ENCODE peak calls at places on chromosomes 4 and X, in six cellular contexts. K is hepatocyte; U is stomach; O is PC-3; Y is CD8-positive, alpha-beta memory T cell; D is CD8-positive, alpha-beta T cell. G is an unnamed sample. For H3K4me1 and H3K9me3, the result is how much of the 10 kb centered on the place peaks cover.

GRCh38 chrX:155068165-155068564 is 2.8 kb downstream of the CMC4 start:
- DNase-seq in O (peak), U (no peak), D (no peak), K (no peak), Y (no peak), G (no peak)

GRCh38 chr4:113692809-113693411 is 68.6 kb downstream of the CAMK2D start:
- DNase-seq in Y (no peak), D (no peak), K (no peak), U (no peak), O (peak), G (peak)

GRCh38 chrX:48617542-48618340 is 20.4 kb downstream of the WDR13 start:
- DNase-seq in K (no peak), Y (no peak), D (no peak), U (no peak), O (no peak), G (no peak)

GRCh38 chrX:63434665-63435064 is 83.5 kb upstream of the SPIN4 start:
- DNase-seq in D (no peak), U (no peak), O (peak), Y (no peak), K (peak), G (peak)

GRCh38 chr4:88010921-88011320 is 3.5 kb downstream of the PKD2 start:
- DNase-seq in Y (no peak), D (no peak), K (no peak), O (no peak), U (no peak), G (no peak)

GRCh38 chr4:39565925-39566630 is 38.8 kb upstream of the UGDH start:
- DNase-seq in K (peak), U (no peak), D (no peak), O (peak), Y (no peak), G (no peak)

GRCh38 chr4:62814510-62815047 is 1594.7 kb downstream of the TECRL start:
- DNase-seq in K (no peak), Y (no peak), O (no peak), U (no peak), D (no peak), G (no peak)

GRCh38 chr4:187125062-187125461 is 401.4 kb upstream of the FAT1 start:
- DNase-seq in K (no peak), O (no peak), U (no peak), Y (no peak), D (no peak), G (no peak)

GRCh38 chrX:132622130-132622529 is 133.3 kb upstream of the MBNL3 start:
- DNase-seq in D (no peak), U (no peak), O (peak), K (peak), Y (no peak), G (no peak)

GRCh38 chrX:69152398-69152797 is 12.9 kb downstream of the PJA1 start:
- DNase-seq in K (no peak), O (peak), Y (no peak), D (peak), U (no peak), G (peak)

GRCh38 chrX:122504026-122504425 is 680.1 kb upstream of the GRIA3 start:
- DNase-seq in D (no peak), O (peak), Y (no peak), U (no peak), K (no peak), G (no peak)

GRCh38 chr4:107619731-107620130 is 100.3 kb downstream of the PAPSS1 start:
- DNase-seq in U (no peak), O (no peak), D (no peak), Y (no peak), K (no peak), G (no peak)

GRCh38 chr4:6288871-6289270 is 19.2 kb downstream of the WFS1 start:
- DNase-seq in D (no peak), O (no peak), Y (no peak), U (no peak), K (no peak), G (no peak)

GRCh38 chr4:136863756-136864155 is 668.5 kb downstream of the PCDH18 start:
- DNase-seq in U (no peak), Y (no peak), O (no peak), D (no peak), K (no peak), G (peak)

GRCh38 chr4:168480991-168481588 is 798 bp upstream of the DDX60L start:
- DNase-seq in Y (peak), K (peak), U (no peak), O (peak), D (peak), G (peak)

GRCh38 chr4:89482248-89482647 is 174.6 kb upstream of the GPRIN3 start:
- DNase-seq in U (no peak), K (peak), Y (no peak), O (peak), D (no peak), G (peak)

GRCh38 chr4:80471701-80472100 is 136.2 kb downstream of the CFAP299 start:
- DNase-seq in O (peak), U (peak), Y (no peak), D (no peak), K (peak), G (peak)

GRCh38 chr4:7335363-7336066 is 99.2 kb downstream of the PSAPL1 start:
- DNase-seq in Y (peak), O (peak), K (peak), U (peak), D (peak), G (peak)

GRCh38 chr4:164977243-164978164 is at the start of gene TRIM61:
- DNase-seq in Y (peak), K (no peak), O (no peak), U (no peak), D (peak), G (no peak)

GRCh38 chr4:86497131-86497530 is 97.0 kb upstream of the PTPN13 start:
- DNase-seq in D (no peak), Y (no peak), K (peak), O (peak), U (no peak), G (no peak)

GRCh38 chr4:13365195-13365594 is 118.9 kb downstream of the RAB28 start:
- DNase-seq in D (no peak), U (no peak), O (no peak), Y (no peak), K (no peak), G (no peak)

GRCh38 chrX:148933881-148934280 is 433.5 kb downstream of the AFF2 start:
- DNase-seq in U (no peak), D (no peak), Y (no peak), K (no peak), O (no peak), G (no peak)

GRCh38 chrX:46777971-46778810 is 19.3 kb upstream of the SLC9A7 start:
- DNase-seq in Y (no peak), K (no peak), U (no peak), D (no peak), O (peak), G (peak)

GRCh38 chr4:182644326-182645050 is 272.7 kb downstream of the DCTD start:
- DNase-seq in U (no peak), O (no peak), Y (no peak), D (no peak), K (no peak), G (no peak)

GRCh38 chrX:72114306-72114705 is 17.4 kb downstream of the RTL5 start:
- DNase-seq in U (no peak), D (peak), K (no peak), Y (no peak), O (no peak), G (no peak)

GRCh38 chr4:84503495-84504437 is 4.7 kb upstream of the NKX6-1 start:
- DNase-seq in K (peak), U (no peak), D (no peak), Y (no peak), O (peak), G (peak)

GRCh38 chr4:5712517-5712916 is 1.5 kb downstream of the EVC start:
- DNase-seq in K (no peak), Y (no peak), O (peak), D (no peak), U (no peak), G (no peak)

GRCh38 chrX:49838374-49838773 is 9.3 kb downstream of the PAGE4 start:
- DNase-seq in K (peak), Y (no peak), U (peak), O (peak), D (no peak), G (peak)

GRCh38 chrX:109954333-109954732 is 48.6 kb upstream of the TMEM164 start:
- DNase-seq in D (no peak), U (no peak), O (peak), K (no peak), Y (no peak), G (no peak)

GRCh38 chrX:115588180-115588579 is 27.2 kb downstream of the PLS3 start:
- DNase-seq in Y (no peak), D (no peak), U (no peak), O (no peak), K (no peak), G (no peak)

GRCh38 chrX:154083134-154083517 is 14.4 kb downstream of the MECP2 start:
- DNase-seq in D (no peak), U (no peak), Y (no peak), K (no peak), O (no peak), G (no peak)

GRCh38 chrX:9566150-9566621 is 101.3 kb downstream of the TBL1X start:
- DNase-seq in K (peak), D (no peak), U (peak), Y (no peak), O (peak), G (peak)

DNA sequence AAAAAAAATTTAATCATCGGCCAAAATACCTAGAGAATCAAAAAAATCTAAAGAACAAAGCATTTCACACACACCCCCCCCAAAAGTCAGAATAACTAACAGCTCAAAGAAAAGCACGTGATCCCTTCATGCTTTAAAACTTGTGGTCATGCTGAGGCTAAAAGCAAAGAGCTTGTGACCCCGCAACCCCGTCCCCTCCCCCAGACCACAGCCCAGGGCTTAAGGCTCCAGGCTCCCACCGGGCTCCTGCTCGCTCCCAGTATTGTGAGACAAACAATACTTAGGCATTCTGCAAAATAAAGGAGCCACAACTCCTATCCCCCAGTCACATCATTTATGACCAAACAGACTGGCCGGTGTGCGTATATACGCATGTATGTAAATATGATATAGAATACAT is 62.1 kb upstream of the CCDC160 start:
- DNase-seq in K (no peak), Y (no peak), O (no peak), D (no peak), U (no peak), G (no peak)
- H3K4me1 ChIP-seq in K (under half), Y (under half), O (under half), D (under half), U (under half), G (under half)

DNA sequence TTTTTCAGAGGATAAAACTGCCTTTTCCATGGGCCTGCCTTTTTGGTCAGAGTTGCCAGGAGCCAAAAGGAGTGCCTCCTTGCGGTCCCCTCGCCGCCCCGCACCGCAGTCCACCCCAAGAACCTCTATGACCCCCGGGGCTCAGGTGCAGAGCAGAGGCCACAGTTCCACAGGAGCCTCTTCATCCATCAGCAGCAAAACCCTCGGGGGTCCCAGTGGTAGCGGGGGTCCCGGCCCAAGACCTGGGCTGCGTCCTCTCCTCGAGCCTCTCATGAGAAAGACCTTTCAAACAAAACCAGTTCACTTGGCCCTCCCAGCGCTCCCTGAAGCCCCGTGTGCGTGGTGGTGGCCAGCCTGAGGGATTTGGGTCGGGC is 16.8 kb downstream of the ZFYVE28 start:
- DNase-seq in O (no peak), U (no peak), Y (no peak), D (no peak), K (no peak), G (no peak)
- H3K4me3 ChIP-seq in O (peak), U (peak), Y (no peak), D (no peak), K (no peak), G (no peak)

DNA sequence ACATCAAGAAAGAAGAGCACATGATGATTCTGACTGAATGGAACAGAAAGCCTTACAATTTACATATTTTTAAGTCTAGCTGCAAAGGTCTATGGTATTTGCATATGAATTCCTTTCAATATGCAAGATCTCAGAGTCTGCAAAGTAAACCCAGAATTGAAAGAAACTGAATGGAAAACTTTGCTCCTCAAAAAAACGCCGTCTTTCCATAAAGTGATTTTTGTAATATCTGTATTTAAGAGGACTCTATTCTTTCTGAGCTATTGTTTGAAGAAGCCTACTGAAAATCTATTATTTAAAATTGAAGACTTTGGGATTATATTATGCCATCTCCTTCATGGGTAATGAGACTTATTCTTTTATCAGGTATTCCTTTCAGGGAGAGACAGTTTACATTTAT is 1894.4 kb downstream of the STIM2 start:
- DNase-seq in Y (no peak), O (no peak), K (no peak), D (no peak), U (no peak), G (no peak)
- H3K9me3 ChIP-seq in Y (under half), O (under half), K (under half), D (under half), U (under half), G (under half)

GRCh38 chr4:139816856-139817255 is 151.2 kb downstream of the MGST2 start:
- DNase-seq in D (no peak), K (no peak), Y (no peak), U (no peak), O (no peak), G (no peak)

GRCh38 chr4:139815646-139816601 is 150.3 kb downstream of the MGST2 start:
- DNase-seq in D (no peak), O (peak), U (no peak), K (peak), Y (no peak), G (no peak)

GRCh38 chr4:139817657-139818452 is 152.2 kb downstream of the MGST2 start:
- DNase-seq in Y (no peak), D (no peak), O (no peak), U (no peak), K (no peak), G (no peak)

GRCh38 chr4:139810710-139811109 is 145.1 kb downstream of the MGST2 start:
- DNase-seq in D (no peak), O (no peak), Y (no peak), K (no peak), U (no peak), G (no peak)

DNA sequence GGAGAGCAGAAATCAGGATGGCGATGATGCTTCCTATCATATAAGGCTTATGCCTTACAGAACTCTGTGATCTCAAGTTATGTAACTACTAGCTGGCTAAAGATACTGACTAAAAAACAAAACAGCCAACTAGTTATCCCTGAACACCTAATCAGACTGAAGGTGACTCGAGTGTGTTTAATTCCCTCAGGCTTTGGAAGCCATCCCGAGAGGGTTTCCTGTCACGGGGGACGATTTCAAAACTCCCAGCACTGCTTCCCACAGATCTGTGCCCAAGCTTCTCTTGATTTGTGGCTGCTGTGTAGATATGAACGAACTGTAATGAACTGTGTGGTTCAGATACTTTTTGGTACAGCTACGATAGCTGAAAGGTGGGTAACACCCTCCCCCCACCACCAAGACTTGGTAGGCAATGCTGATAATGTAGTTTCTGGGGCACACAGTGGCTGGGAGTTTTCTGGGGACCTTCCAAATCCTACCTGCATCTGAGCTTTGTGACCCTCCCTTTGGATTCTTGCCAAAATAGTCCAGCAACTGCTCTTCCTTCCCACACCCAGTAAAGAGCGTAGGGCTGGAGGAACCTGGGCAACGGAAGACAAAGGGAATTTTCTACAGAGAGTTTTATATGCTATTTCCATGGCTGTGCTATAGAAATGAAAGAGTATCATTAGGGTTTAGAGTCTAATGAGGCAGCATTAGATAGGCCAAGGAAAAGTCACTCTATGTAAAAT is 148.8 kb downstream of the MGST2 start:
- DNase-seq in K (no peak), U (no peak), D (no peak), Y (no peak), O (no peak), G (peak)
- H3K4me1 ChIP-seq in K (under half), U (under half), D (under half), Y (under half), O (under half), G (under half)

GRCh38 chrX:107773206-107773605 is 2.4 kb downstream of the TSC22D3 start:
- DNase-seq in D (no peak), K (peak), O (no peak), U (no peak), Y (no peak), G (no peak)
- H3K4me3 ChIP-seq in D (no peak), K (no peak), O (no peak), U (peak), Y (no peak), G (no peak)

GRCh38 chrX:151880895-151881294 is 31.8 kb upstream of the MAGEA4 start:
- DNase-seq in K (no peak), D (no peak), Y (no peak), U (no peak), O (no peak), G (no peak)
- H3K9me3 ChIP-seq in K (under half), D (under half), Y (under half), U (under half), O (under half), G (under half)

GRCh38 chr4:94459462-94460161 is 7.9 kb downstream of the PDLIM5 start:
- DNase-seq in D (no peak), K (peak), O (no peak), U (no peak), Y (no peak), G (no peak)
- H3K4me1 ChIP-seq in D (under half), K (under half), O (half or more), U (under half), Y (under half), G (under half)

GRCh38 chr4:67151376-67152343 is 393.6 kb downstream of the CENPC start:
- DNase-seq in K (no peak), U (no peak), O (no peak), D (no peak), Y (no peak), G (no peak)

GRCh38 chr4:67158669-67159068 is 386.6 kb downstream of the CENPC start:
- DNase-seq in K (no peak), D (no peak), O (no peak), Y (no peak), U (no peak), G (no peak)

GRCh38 chr4:67152976-67153375 is 392.3 kb downstream of the CENPC start:
- DNase-seq in U (no peak), K (no peak), O (peak), D (no peak), Y (no peak), G (no peak)
- H3K4me3 ChIP-seq in U (no peak), K (no peak), O (no peak), D (no peak), Y (no peak), G (no peak)

G was measured in small intestine.